ENCODE peak calls at places on chromosomes 12 and 14, in eight cellular contexts. One of them, this sample, is unnamed.

GRCh38 chr14:65080954-65081747 is 21.2 kb downstream of the MAX start:
- DNase-seq in CD8-positive, alpha-beta T cell: no peak
- DNase-seq in tibial artery: no peak
- DNase-seq in neural progenitor cell: no peak
- DNase-seq in heart right ventricle: no peak
- DNase-seq in thyroid gland: no peak
- DNase-seq in dorsolateral prefrontal cortex: no peak
- DNase-seq in esophagus muscularis mucosa: no peak
- DNase-seq in this sample: no peak

GRCh38 chr12:22047495-22047894 is 1.5 kb downstream of the CMAS start:
- DNase-seq in thyroid gland: no peak
- DNase-seq in neural progenitor cell: no peak
- DNase-seq in esophagus muscularis mucosa: no peak
- DNase-seq in CD8-positive, alpha-beta T cell: no peak
- DNase-seq in tibial artery: no peak
- DNase-seq in dorsolateral prefrontal cortex: no peak
- DNase-seq in heart right ventricle: no peak
- DNase-seq in this sample: no peak

GRCh38 chr14:21097616-21098133 is 780 bp downstream of the ZNF219 start:
- DNase-seq in dorsolateral prefrontal cortex: no peak
- DNase-seq in tibial artery: no peak
- DNase-seq in CD8-positive, alpha-beta T cell: peak
- DNase-seq in thyroid gland: peak
- DNase-seq in heart right ventricle: peak
- DNase-seq in neural progenitor cell: peak
- DNase-seq in esophagus muscularis mucosa: no peak
- DNase-seq in this sample: peak

GRCh38 chr12:108214486-108214885 is 85.4 kb downstream of the WSCD2 start:
- DNase-seq in dorsolateral prefrontal cortex: no peak
- DNase-seq in CD8-positive, alpha-beta T cell: no peak
- DNase-seq in thyroid gland: peak
- DNase-seq in neural progenitor cell: peak
- DNase-seq in heart right ventricle: peak
- DNase-seq in esophagus muscularis mucosa: no peak
- DNase-seq in tibial artery: no peak
- DNase-seq in this sample: no peak

GRCh38 chr12:120388711-120389431 is 19.9 kb upstream of the MSI1 start:
- DNase-seq in heart right ventricle: no peak
- DNase-seq in neural progenitor cell: peak
- DNase-seq in esophagus muscularis mucosa: no peak
- DNase-seq in thyroid gland: no peak
- DNase-seq in CD8-positive, alpha-beta T cell: no peak
- DNase-seq in dorsolateral prefrontal cortex: peak
- DNase-seq in tibial artery: no peak
- DNase-seq in this sample: peak

GRCh38 chr12:52838871-52839446 is 4.8 kb upstream of the KRT79 start:
- DNase-seq in esophagus muscularis mucosa: no peak
- DNase-seq in tibial artery: no peak
- DNase-seq in neural progenitor cell: no peak
- DNase-seq in heart right ventricle: no peak
- DNase-seq in CD8-positive, alpha-beta T cell: no peak
- DNase-seq in thyroid gland: no peak
- DNase-seq in dorsolateral prefrontal cortex: no peak
- DNase-seq in this sample: no peak

GRCh38 chr14:103123128-103123633 is at the start of gene TNFAIP2:
- DNase-seq in heart right ventricle: peak
- DNase-seq in tibial artery: no peak
- DNase-seq in neural progenitor cell: peak
- DNase-seq in dorsolateral prefrontal cortex: no peak
- DNase-seq in CD8-positive, alpha-beta T cell: peak
- DNase-seq in esophagus muscularis mucosa: no peak
- DNase-seq in thyroid gland: no peak
- DNase-seq in this sample: peak

GRCh38 chr12:23217158-23217557 is 592.2 kb downstream of the ETNK1 start:
- DNase-seq in CD8-positive, alpha-beta T cell: no peak
- DNase-seq in tibial artery: no peak
- DNase-seq in dorsolateral prefrontal cortex: no peak
- DNase-seq in neural progenitor cell: no peak
- DNase-seq in thyroid gland: no peak
- DNase-seq in esophagus muscularis mucosa: no peak
- DNase-seq in heart right ventricle: no peak
- DNase-seq in this sample: no peak

GRCh38 chr12:75690556-75690955 is 179.1 kb upstream of the KRR1 start:
- DNase-seq in esophagus muscularis mucosa: no peak
- DNase-seq in thyroid gland: no peak
- DNase-seq in tibial artery: no peak
- DNase-seq in dorsolateral prefrontal cortex: no peak
- DNase-seq in heart right ventricle: no peak
- DNase-seq in CD8-positive, alpha-beta T cell: no peak
- DNase-seq in neural progenitor cell: no peak
- DNase-seq in this sample: no peak

GRCh38 chr14:89851031-89851430 is 103.5 kb downstream of the EFCAB11 start:
- DNase-seq in neural progenitor cell: no peak
- DNase-seq in tibial artery: no peak
- DNase-seq in CD8-positive, alpha-beta T cell: no peak
- DNase-seq in esophagus muscularis mucosa: peak
- DNase-seq in thyroid gland: no peak
- DNase-seq in heart right ventricle: no peak
- DNase-seq in dorsolateral prefrontal cortex: no peak
- DNase-seq in this sample: no peak

GRCh38 chr14:20624495-20625070 is 16.9 kb downstream of the OR6S1 start:
- DNase-seq in heart right ventricle: peak
- DNase-seq in CD8-positive, alpha-beta T cell: peak
- DNase-seq in tibial artery: peak
- DNase-seq in thyroid gland: peak
- DNase-seq in neural progenitor cell: peak
- DNase-seq in esophagus muscularis mucosa: no peak
- DNase-seq in dorsolateral prefrontal cortex: no peak
- DNase-seq in this sample: no peak

GRCh38 chr14:99612065-99612736 is 8.2 kb upstream of the CCDC85C start:
- DNase-seq in heart right ventricle: no peak
- DNase-seq in neural progenitor cell: no peak
- DNase-seq in thyroid gland: no peak
- DNase-seq in CD8-positive, alpha-beta T cell: no peak
- DNase-seq in dorsolateral prefrontal cortex: no peak
- DNase-seq in tibial artery: no peak
- DNase-seq in esophagus muscularis mucosa: no peak
- DNase-seq in this sample: no peak

GRCh38 chr12:24081581-24081980 is 132.1 kb upstream of the SOX5 start:
- DNase-seq in esophagus muscularis mucosa: no peak
- DNase-seq in dorsolateral prefrontal cortex: no peak
- DNase-seq in heart right ventricle: no peak
- DNase-seq in thyroid gland: no peak
- DNase-seq in tibial artery: no peak
- DNase-seq in neural progenitor cell: peak
- DNase-seq in CD8-positive, alpha-beta T cell: no peak
- DNase-seq in this sample: no peak

GRCh38 chr14:36238666-36239363 is 62.3 kb upstream of the PTCSC3 start:
- DNase-seq in heart right ventricle: no peak
- DNase-seq in esophagus muscularis mucosa: no peak
- DNase-seq in thyroid gland: no peak
- DNase-seq in neural progenitor cell: no peak
- DNase-seq in CD8-positive, alpha-beta T cell: no peak
- DNase-seq in dorsolateral prefrontal cortex: no peak
- DNase-seq in tibial artery: no peak
- DNase-seq in this sample: no peak

GRCh38 chr14:73815849-73816816 is 35.5 kb upstream of the PTGR2 start:
- DNase-seq in tibial artery: no peak
- DNase-seq in dorsolateral prefrontal cortex: no peak
- DNase-seq in neural progenitor cell: no peak
- DNase-seq in heart right ventricle: no peak
- DNase-seq in esophagus muscularis mucosa: no peak
- DNase-seq in CD8-positive, alpha-beta T cell: no peak
- DNase-seq in thyroid gland: peak
- DNase-seq in this sample: no peak

GRCh38 chr14:53260286-53260685 is 107.2 kb upstream of the DDHD1 start:
- DNase-seq in tibial artery: no peak
- DNase-seq in thyroid gland: no peak
- DNase-seq in CD8-positive, alpha-beta T cell: no peak
- DNase-seq in dorsolateral prefrontal cortex: no peak
- DNase-seq in heart right ventricle: no peak
- DNase-seq in esophagus muscularis mucosa: no peak
- DNase-seq in neural progenitor cell: no peak
- DNase-seq in this sample: no peak

GRCh38 chr12:10094648-10095047 is 4.1 kb downstream of the CLEC1A start:
- DNase-seq in thyroid gland: no peak
- DNase-seq in neural progenitor cell: no peak
- DNase-seq in heart right ventricle: no peak
- DNase-seq in CD8-positive, alpha-beta T cell: no peak
- DNase-seq in tibial artery: no peak
- DNase-seq in esophagus muscularis mucosa: no peak
- DNase-seq in dorsolateral prefrontal cortex: no peak
- DNase-seq in this sample: no peak

GRCh38 chr12:18798445-18799139 is 60.7 kb downstream of the CAPZA3 start:
- DNase-seq in esophagus muscularis mucosa: no peak
- DNase-seq in neural progenitor cell: no peak
- DNase-seq in tibial artery: no peak
- DNase-seq in dorsolateral prefrontal cortex: no peak
- DNase-seq in heart right ventricle: no peak
- DNase-seq in thyroid gland: no peak
- DNase-seq in CD8-positive, alpha-beta T cell: no peak
- DNase-seq in this sample: no peak

GRCh38 chr12:18794000-18794399 is 56.1 kb downstream of the CAPZA3 start:
- DNase-seq in esophagus muscularis mucosa: no peak
- DNase-seq in CD8-positive, alpha-beta T cell: no peak
- DNase-seq in thyroid gland: no peak
- DNase-seq in dorsolateral prefrontal cortex: no peak
- DNase-seq in heart right ventricle: no peak
- DNase-seq in tibial artery: no peak
- DNase-seq in neural progenitor cell: no peak
- DNase-seq in this sample: no peak

GRCh38 chr12:18799561-18799960 is 61.6 kb downstream of the CAPZA3 start:
- DNase-seq in tibial artery: no peak
- DNase-seq in thyroid gland: no peak
- DNase-seq in dorsolateral prefrontal cortex: no peak
- DNase-seq in esophagus muscularis mucosa: no peak
- DNase-seq in neural progenitor cell: no peak
- DNase-seq in heart right ventricle: no peak
- DNase-seq in CD8-positive, alpha-beta T cell: no peak
- DNase-seq in this sample: no peak

GRCh38 chr12:18797604-18798003 is 59.7 kb downstream of the CAPZA3 start:
- DNase-seq in heart right ventricle: no peak
- DNase-seq in dorsolateral prefrontal cortex: no peak
- DNase-seq in CD8-positive, alpha-beta T cell: no peak
- DNase-seq in neural progenitor cell: no peak
- DNase-seq in esophagus muscularis mucosa: no peak
- DNase-seq in tibial artery: no peak
- DNase-seq in thyroid gland: no peak
- DNase-seq in this sample: no peak

DNA sequence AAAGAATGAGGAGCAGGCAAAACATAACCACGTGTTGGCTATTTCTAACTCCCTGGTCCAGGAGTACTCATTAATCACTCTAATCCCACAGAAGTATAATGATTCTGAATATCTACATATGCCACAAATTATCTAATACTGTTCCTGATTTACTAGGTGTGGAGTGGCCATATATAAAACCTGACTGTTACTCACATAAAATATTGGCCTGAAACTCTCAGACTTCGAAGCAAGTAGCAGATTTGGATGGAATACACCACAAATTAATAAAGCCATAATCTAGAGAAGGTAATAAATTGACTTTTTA is 61.2 kb downstream of the CAPZA3 start:
- DNase-seq in thyroid gland: no peak
- DNase-seq in dorsolateral prefrontal cortex: no peak
- DNase-seq in heart right ventricle: no peak
- DNase-seq in CD8-positive, alpha-beta T cell: no peak
- DNase-seq in neural progenitor cell: no peak
- DNase-seq in tibial artery: no peak
- DNase-seq in esophagus muscularis mucosa: no peak
- DNase-seq in this sample: no peak
- H3K27ac ChIP-seq in thyroid gland: no peak
- H3K27ac ChIP-seq in dorsolateral prefrontal cortex: no peak
- H3K27ac ChIP-seq in heart right ventricle: no peak
- H3K27ac ChIP-seq in CD8-positive, alpha-beta T cell: no peak
- H3K27ac ChIP-seq in neural progenitor cell: no peak
- H3K27ac ChIP-seq in tibial artery: peak
- H3K27ac ChIP-seq in esophagus muscularis mucosa: peak
- H3K27ac ChIP-seq in this sample: no peak

GRCh38 chr12:830111-830867 is 77.9 kb downstream of the WNK1 start:
- DNase-seq in neural progenitor cell: no peak
- DNase-seq in dorsolateral prefrontal cortex: no peak
- DNase-seq in tibial artery: no peak
- DNase-seq in thyroid gland: no peak
- DNase-seq in esophagus muscularis mucosa: no peak
- DNase-seq in heart right ventricle: no peak
- DNase-seq in CD8-positive, alpha-beta T cell: no peak
- DNase-seq in this sample: no peak
- H3K27ac ChIP-seq in neural progenitor cell: no peak
- H3K27ac ChIP-seq in dorsolateral prefrontal cortex: no peak
- H3K27ac ChIP-seq in tibial artery: no peak
- H3K27ac ChIP-seq in thyroid gland: no peak
- H3K27ac ChIP-seq in esophagus muscularis mucosa: no peak
- H3K27ac ChIP-seq in heart right ventricle: no peak
- H3K27ac ChIP-seq in CD8-positive, alpha-beta T cell: no peak
- H3K27ac ChIP-seq in this sample: no peak

GRCh38 chr12:130832561-130833209 is 6.4 kb downstream of the STX2 start:
- DNase-seq in heart right ventricle: no peak
- DNase-seq in dorsolateral prefrontal cortex: peak
- DNase-seq in CD8-positive, alpha-beta T cell: no peak
- DNase-seq in thyroid gland: no peak
- DNase-seq in neural progenitor cell: no peak
- DNase-seq in tibial artery: no peak
- DNase-seq in esophagus muscularis mucosa: no peak
- DNase-seq in this sample: peak
- H3K27ac ChIP-seq in heart right ventricle: no peak
- H3K27ac ChIP-seq in dorsolateral prefrontal cortex: peak
- H3K27ac ChIP-seq in CD8-positive, alpha-beta T cell: no peak
- H3K27ac ChIP-seq in thyroid gland: no peak
- H3K27ac ChIP-seq in neural progenitor cell: no peak
- H3K27ac ChIP-seq in tibial artery: no peak
- H3K27ac ChIP-seq in esophagus muscularis mucosa: no peak
- H3K27ac ChIP-seq in this sample: peak

GRCh38 chr12:76765598-76765997 is 1.7 kb downstream of the ZDHHC17 start:
- DNase-seq in neural progenitor cell: no peak
- DNase-seq in dorsolateral prefrontal cortex: no peak
- DNase-seq in CD8-positive, alpha-beta T cell: no peak
- DNase-seq in thyroid gland: no peak
- DNase-seq in tibial artery: no peak
- DNase-seq in esophagus muscularis mucosa: no peak
- DNase-seq in heart right ventricle: no peak
- DNase-seq in this sample: no peak

GRCh38 chr12:76768566-76768965 is 4.7 kb downstream of the ZDHHC17 start:
- DNase-seq in thyroid gland: no peak
- DNase-seq in neural progenitor cell: no peak
- DNase-seq in CD8-positive, alpha-beta T cell: no peak
- DNase-seq in dorsolateral prefrontal cortex: no peak
- DNase-seq in esophagus muscularis mucosa: no peak
- DNase-seq in heart right ventricle: no peak
- DNase-seq in tibial artery: no peak
- DNase-seq in this sample: no peak

GRCh38 chr12:76764856-76765255 is 941 bp downstream of the ZDHHC17 start:
- DNase-seq in esophagus muscularis mucosa: no peak
- DNase-seq in neural progenitor cell: peak
- DNase-seq in thyroid gland: no peak
- DNase-seq in CD8-positive, alpha-beta T cell: no peak
- DNase-seq in dorsolateral prefrontal cortex: no peak
- DNase-seq in tibial artery: no peak
- DNase-seq in heart right ventricle: no peak
- DNase-seq in this sample: no peak

GRCh38 chr12:76763746-76764675 is at the start of gene ZDHHC17:
- DNase-seq in dorsolateral prefrontal cortex: peak
- DNase-seq in thyroid gland: peak
- DNase-seq in heart right ventricle: peak
- DNase-seq in CD8-positive, alpha-beta T cell: peak
- DNase-seq in esophagus muscularis mucosa: peak
- DNase-seq in neural progenitor cell: peak
- DNase-seq in tibial artery: peak
- DNase-seq in this sample: peak

GRCh38 chr12:76766161-76766560 is 2.2 kb downstream of the ZDHHC17 start:
- DNase-seq in heart right ventricle: no peak
- DNase-seq in neural progenitor cell: no peak
- DNase-seq in CD8-positive, alpha-beta T cell: no peak
- DNase-seq in tibial artery: no peak
- DNase-seq in dorsolateral prefrontal cortex: no peak
- DNase-seq in thyroid gland: no peak
- DNase-seq in esophagus muscularis mucosa: no peak
- DNase-seq in this sample: no peak
- H3K27ac ChIP-seq in heart right ventricle: no peak
- H3K27ac ChIP-seq in neural progenitor cell: no peak
- H3K27ac ChIP-seq in CD8-positive, alpha-beta T cell: no peak
- H3K27ac ChIP-seq in tibial artery: no peak
- H3K27ac ChIP-seq in dorsolateral prefrontal cortex: peak
- H3K27ac ChIP-seq in thyroid gland: no peak
- H3K27ac ChIP-seq in esophagus muscularis mucosa: peak
- H3K27ac ChIP-seq in this sample: no peak

This sample was measured in substantia nigra.